ENCODE peak calls at places on chromosomes 11 and 22, in seven cellular contexts. One of them, this sample, is unnamed.

GRCh38 chr11:129644326-129644725 is 171.3 kb upstream of the TMEM45B start:
- DNase-seq in lower lobe of right lung: no peak
- DNase-seq in activated naive CD4-positive, alpha-beta T cell treated with Interleukin-2 at 50 U/mL for 16 hours: no peak
- DNase-seq in AG20443: no peak
- DNase-seq in psoas muscle: no peak
- DNase-seq in fibroblast of mammary gland: peak
- DNase-seq in effector memory CD4-positive, alpha-beta T cell: no peak
- DNase-seq in this sample: peak

GRCh38 chr11:45025716-45026492 is 75.2 kb upstream of the TP53I11 start:
- DNase-seq in fibroblast of mammary gland: peak
- DNase-seq in lower lobe of right lung: no peak
- DNase-seq in psoas muscle: peak
- DNase-seq in activated naive CD4-positive, alpha-beta T cell treated with Interleukin-2 at 50 U/mL for 16 hours: no peak
- DNase-seq in effector memory CD4-positive, alpha-beta T cell: no peak
- DNase-seq in AG20443: no peak
- DNase-seq in this sample: no peak

GRCh38 chr22:45968751-45969413 is 8.1 kb downstream of the WNT7B start:
- DNase-seq in psoas muscle: no peak
- DNase-seq in activated naive CD4-positive, alpha-beta T cell treated with Interleukin-2 at 50 U/mL for 16 hours: no peak
- DNase-seq in effector memory CD4-positive, alpha-beta T cell: no peak
- DNase-seq in lower lobe of right lung: no peak
- DNase-seq in fibroblast of mammary gland: peak
- DNase-seq in AG20443: peak
- DNase-seq in this sample: peak

GRCh38 chr22:39496131-39496838 is 5.8 kb upstream of the MIEF1 start:
- DNase-seq in activated naive CD4-positive, alpha-beta T cell treated with Interleukin-2 at 50 U/mL for 16 hours: peak
- DNase-seq in AG20443: peak
- DNase-seq in fibroblast of mammary gland: peak
- DNase-seq in psoas muscle: peak
- DNase-seq in lower lobe of right lung: peak
- DNase-seq in effector memory CD4-positive, alpha-beta T cell: no peak
- DNase-seq in this sample: peak

GRCh38 chr22:50185384-50186087 is at the start of gene TRABD:
- DNase-seq in psoas muscle: peak
- DNase-seq in activated naive CD4-positive, alpha-beta T cell treated with Interleukin-2 at 50 U/mL for 16 hours: peak
- DNase-seq in fibroblast of mammary gland: peak
- DNase-seq in lower lobe of right lung: peak
- DNase-seq in effector memory CD4-positive, alpha-beta T cell: peak
- DNase-seq in AG20443: peak
- DNase-seq in this sample: peak

GRCh38 chr22:42699281-42699681 is 21.4 kb downstream of the A4GALT start:
- DNase-seq in lower lobe of right lung: no peak
- DNase-seq in effector memory CD4-positive, alpha-beta T cell: no peak
- DNase-seq in activated naive CD4-positive, alpha-beta T cell treated with Interleukin-2 at 50 U/mL for 16 hours: no peak
- DNase-seq in psoas muscle: no peak
- DNase-seq in AG20443: no peak
- DNase-seq in fibroblast of mammary gland: peak
- DNase-seq in this sample: no peak

GRCh38 chr11:34379081-34379480 is 21.3 kb upstream of the ABTB2 start:
- DNase-seq in activated naive CD4-positive, alpha-beta T cell treated with Interleukin-2 at 50 U/mL for 16 hours: no peak
- DNase-seq in psoas muscle: no peak
- DNase-seq in fibroblast of mammary gland: peak
- DNase-seq in effector memory CD4-positive, alpha-beta T cell: no peak
- DNase-seq in lower lobe of right lung: no peak
- DNase-seq in AG20443: no peak
- DNase-seq in this sample: no peak

GRCh38 chr22:21041937-21042336 is 3.8 kb upstream of the LRRC74B start:
- DNase-seq in activated naive CD4-positive, alpha-beta T cell treated with Interleukin-2 at 50 U/mL for 16 hours: no peak
- DNase-seq in AG20443: no peak
- DNase-seq in effector memory CD4-positive, alpha-beta T cell: no peak
- DNase-seq in lower lobe of right lung: peak
- DNase-seq in psoas muscle: no peak
- DNase-seq in fibroblast of mammary gland: peak
- DNase-seq in this sample: peak

GRCh38 chr22:39453765-39454378 is 2.9 kb upstream of the MGAT3 start:
- DNase-seq in lower lobe of right lung: no peak
- DNase-seq in AG20443: no peak
- DNase-seq in psoas muscle: no peak
- DNase-seq in fibroblast of mammary gland: no peak
- DNase-seq in activated naive CD4-positive, alpha-beta T cell treated with Interleukin-2 at 50 U/mL for 16 hours: no peak
- DNase-seq in effector memory CD4-positive, alpha-beta T cell: no peak
- DNase-seq in this sample: no peak

GRCh38 chr11:104926771-104927470 is 28.7 kb upstream of the CASP12 start:
- DNase-seq in fibroblast of mammary gland: no peak
- DNase-seq in AG20443: no peak
- DNase-seq in psoas muscle: peak
- DNase-seq in effector memory CD4-positive, alpha-beta T cell: no peak
- DNase-seq in lower lobe of right lung: no peak
- DNase-seq in activated naive CD4-positive, alpha-beta T cell treated with Interleukin-2 at 50 U/mL for 16 hours: no peak
- DNase-seq in this sample: peak

GRCh38 chr11:72742522-72743320 is 9.5 kb downstream of the ARAP1 start:
- DNase-seq in psoas muscle: no peak
- DNase-seq in AG20443: no peak
- DNase-seq in fibroblast of mammary gland: no peak
- DNase-seq in activated naive CD4-positive, alpha-beta T cell treated with Interleukin-2 at 50 U/mL for 16 hours: no peak
- DNase-seq in lower lobe of right lung: no peak
- DNase-seq in effector memory CD4-positive, alpha-beta T cell: no peak
- DNase-seq in this sample: no peak

GRCh38 chr11:71138737-71139425 is 113.5 kb downstream of the SHANK2 start:
- DNase-seq in AG20443: no peak
- DNase-seq in lower lobe of right lung: no peak
- DNase-seq in psoas muscle: no peak
- DNase-seq in fibroblast of mammary gland: no peak
- DNase-seq in activated naive CD4-positive, alpha-beta T cell treated with Interleukin-2 at 50 U/mL for 16 hours: no peak
- DNase-seq in effector memory CD4-positive, alpha-beta T cell: no peak
- DNase-seq in this sample: no peak

GRCh38 chr11:134509381-134510068 is 97.5 kb upstream of the B3GAT1 start:
- DNase-seq in activated naive CD4-positive, alpha-beta T cell treated with Interleukin-2 at 50 U/mL for 16 hours: no peak
- DNase-seq in lower lobe of right lung: peak
- DNase-seq in effector memory CD4-positive, alpha-beta T cell: no peak
- DNase-seq in fibroblast of mammary gland: no peak
- DNase-seq in psoas muscle: no peak
- DNase-seq in AG20443: no peak
- DNase-seq in this sample: no peak

GRCh38 chr11:92765965-92766371 is 203.5 kb upstream of the MTNR1B start:
- DNase-seq in activated naive CD4-positive, alpha-beta T cell treated with Interleukin-2 at 50 U/mL for 16 hours: no peak
- DNase-seq in AG20443: peak
- DNase-seq in lower lobe of right lung: peak
- DNase-seq in effector memory CD4-positive, alpha-beta T cell: no peak
- DNase-seq in fibroblast of mammary gland: peak
- DNase-seq in psoas muscle: peak
- DNase-seq in this sample: no peak